ENCODE peak calls at places on chromosomes 16 and 17, in ten cellular contexts. One of them, this sample, is unnamed.

GRCh38 chr17:27455914-27456680 is at the start of gene KSR1:
- DNase-seq in GM23338: peak
- DNase-seq in astrocyte: peak
- DNase-seq in cardiac muscle cell: peak
- DNase-seq in gastrocnemius medialis: peak
- DNase-seq in endodermal cell: peak
- DNase-seq in cardiac fibroblast: peak
- DNase-seq in CD8-positive, alpha-beta T cell: peak
- DNase-seq in BJ: no peak
- DNase-seq in neural progenitor cell: peak
- DNase-seq in this sample: peak

GRCh38 chr17:42179911-42180410 is 981 bp downstream of the KCNH4 start:
- DNase-seq in GM23338: peak
- DNase-seq in astrocyte: no peak
- DNase-seq in cardiac muscle cell: peak
- DNase-seq in gastrocnemius medialis: no peak
- DNase-seq in endodermal cell: peak
- DNase-seq in cardiac fibroblast: peak
- DNase-seq in CD8-positive, alpha-beta T cell: peak
- DNase-seq in BJ: no peak
- DNase-seq in neural progenitor cell: peak
- DNase-seq in this sample: no peak

GRCh38 chr16:30715777-30716445 is 16.9 kb downstream of the SRCAP start:
- DNase-seq in GM23338: no peak
- DNase-seq in astrocyte: peak
- DNase-seq in cardiac muscle cell: peak
- DNase-seq in gastrocnemius medialis: no peak
- DNase-seq in endodermal cell: no peak
- DNase-seq in cardiac fibroblast: peak
- DNase-seq in CD8-positive, alpha-beta T cell: peak
- DNase-seq in BJ: no peak
- DNase-seq in neural progenitor cell: no peak
- DNase-seq in this sample: no peak

GRCh38 chr17:15659663-15660062 is 24.4 kb downstream of the TRIM16 start:
- DNase-seq in GM23338: peak
- DNase-seq in astrocyte: peak
- DNase-seq in cardiac muscle cell: peak
- DNase-seq in gastrocnemius medialis: no peak
- DNase-seq in endodermal cell: peak
- DNase-seq in cardiac fibroblast: peak
- DNase-seq in CD8-positive, alpha-beta T cell: no peak
- DNase-seq in BJ: no peak
- DNase-seq in neural progenitor cell: no peak
- DNase-seq in this sample: no peak

GRCh38 chr17:64992325-64992802 is 64.2 kb downstream of the GNA13 start:
- DNase-seq in GM23338: no peak
- DNase-seq in astrocyte: peak
- DNase-seq in cardiac muscle cell: no peak
- DNase-seq in gastrocnemius medialis: no peak
- DNase-seq in endodermal cell: no peak
- DNase-seq in cardiac fibroblast: no peak
- DNase-seq in CD8-positive, alpha-beta T cell: no peak
- DNase-seq in BJ: no peak
- DNase-seq in neural progenitor cell: no peak
- DNase-seq in this sample: no peak

GRCh38 chr17:56786989-56787482 is 46.7 kb downstream of the C17orf67 start:
- DNase-seq in GM23338: no peak
- DNase-seq in astrocyte: peak
- DNase-seq in cardiac muscle cell: peak
- DNase-seq in gastrocnemius medialis: peak
- DNase-seq in endodermal cell: peak
- DNase-seq in cardiac fibroblast: peak
- DNase-seq in CD8-positive, alpha-beta T cell: peak
- DNase-seq in BJ: peak
- DNase-seq in neural progenitor cell: no peak
- DNase-seq in this sample: peak

GRCh38 chr17:48456584-48456983 is 26.6 kb upstream of the SKAP1 start:
- DNase-seq in GM23338: peak
- DNase-seq in astrocyte: no peak
- DNase-seq in cardiac muscle cell: no peak
- DNase-seq in gastrocnemius medialis: no peak
- DNase-seq in endodermal cell: peak
- DNase-seq in cardiac fibroblast: no peak
- DNase-seq in CD8-positive, alpha-beta T cell: peak
- DNase-seq in BJ: no peak
- DNase-seq in neural progenitor cell: peak
- DNase-seq in this sample: no peak

GRCh38 chr17:20302191-20302917 is 165.0 kb downstream of the LGALS9B start:
- DNase-seq in GM23338: no peak
- DNase-seq in astrocyte: no peak
- DNase-seq in cardiac muscle cell: peak
- DNase-seq in gastrocnemius medialis: no peak
- DNase-seq in endodermal cell: peak
- DNase-seq in cardiac fibroblast: no peak
- DNase-seq in CD8-positive, alpha-beta T cell: no peak
- DNase-seq in BJ: no peak
- DNase-seq in neural progenitor cell: no peak
- DNase-seq in this sample: no peak

GRCh38 chr16:51408357-51408756 is 257.3 kb upstream of the SALL1 start:
- DNase-seq in GM23338: no peak
- DNase-seq in astrocyte: peak
- DNase-seq in cardiac muscle cell: no peak
- DNase-seq in gastrocnemius medialis: no peak
- DNase-seq in endodermal cell: no peak
- DNase-seq in cardiac fibroblast: no peak
- DNase-seq in CD8-positive, alpha-beta T cell: no peak
- DNase-seq in BJ: no peak
- DNase-seq in neural progenitor cell: no peak
- DNase-seq in this sample: no peak

GRCh38 chr17:64706224-64707076 is 44.3 kb upstream of the SMURF2 start:
- DNase-seq in GM23338: no peak
- DNase-seq in astrocyte: peak
- DNase-seq in cardiac muscle cell: no peak
- DNase-seq in gastrocnemius medialis: no peak
- DNase-seq in endodermal cell: no peak
- DNase-seq in cardiac fibroblast: no peak
- DNase-seq in CD8-positive, alpha-beta T cell: no peak
- DNase-seq in BJ: no peak
- DNase-seq in neural progenitor cell: no peak
- DNase-seq in this sample: no peak

GRCh38 chr17:21686165-21687015 is 5.9 kb upstream of the KCNJ18 start:
- DNase-seq in GM23338: no peak
- DNase-seq in astrocyte: no peak
- DNase-seq in cardiac muscle cell: no peak
- DNase-seq in gastrocnemius medialis: no peak
- DNase-seq in endodermal cell: no peak
- DNase-seq in cardiac fibroblast: no peak
- DNase-seq in CD8-positive, alpha-beta T cell: no peak
- DNase-seq in BJ: no peak
- DNase-seq in neural progenitor cell: no peak
- DNase-seq in this sample: no peak

DNA sequence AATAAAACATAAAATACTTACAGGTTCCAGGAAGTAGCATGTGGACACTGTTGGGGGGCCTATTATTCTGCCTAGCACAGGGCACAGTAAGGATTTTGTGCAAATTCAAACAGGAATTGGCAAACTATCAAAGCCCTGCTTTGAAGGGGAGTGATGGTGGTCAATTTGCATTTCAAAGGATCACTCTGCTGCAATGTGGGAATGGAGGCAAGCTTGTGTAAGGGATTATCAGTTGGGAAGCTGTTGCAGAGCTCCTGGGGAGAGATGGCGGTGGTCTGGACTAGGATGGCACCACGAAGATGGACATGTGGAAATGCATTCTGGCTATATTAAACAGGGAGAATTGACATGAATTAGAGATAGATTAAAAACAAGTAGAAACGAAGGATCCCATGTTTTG is 990.7 kb upstream of the RBFOX1 start:
- DNase-seq in GM23338: peak
- DNase-seq in astrocyte: no peak
- DNase-seq in cardiac muscle cell: no peak
- DNase-seq in gastrocnemius medialis: no peak
- DNase-seq in endodermal cell: peak
- DNase-seq in cardiac fibroblast: no peak
- DNase-seq in CD8-positive, alpha-beta T cell: no peak
- DNase-seq in BJ: no peak
- DNase-seq in neural progenitor cell: peak
- DNase-seq in this sample: no peak
- H3K4me3 ChIP-seq in GM23338: no peak
- H3K4me3 ChIP-seq in astrocyte: no peak
- H3K4me3 ChIP-seq in cardiac muscle cell: no peak
- H3K4me3 ChIP-seq in gastrocnemius medialis: no peak
- H3K4me3 ChIP-seq in endodermal cell: no peak
- H3K4me3 ChIP-seq in cardiac fibroblast: no peak
- H3K4me3 ChIP-seq in CD8-positive, alpha-beta T cell: no peak
- H3K4me3 ChIP-seq in BJ: no peak
- H3K4me3 ChIP-seq in neural progenitor cell: no peak
- H3K4me3 ChIP-seq in this sample: no peak

DNA sequence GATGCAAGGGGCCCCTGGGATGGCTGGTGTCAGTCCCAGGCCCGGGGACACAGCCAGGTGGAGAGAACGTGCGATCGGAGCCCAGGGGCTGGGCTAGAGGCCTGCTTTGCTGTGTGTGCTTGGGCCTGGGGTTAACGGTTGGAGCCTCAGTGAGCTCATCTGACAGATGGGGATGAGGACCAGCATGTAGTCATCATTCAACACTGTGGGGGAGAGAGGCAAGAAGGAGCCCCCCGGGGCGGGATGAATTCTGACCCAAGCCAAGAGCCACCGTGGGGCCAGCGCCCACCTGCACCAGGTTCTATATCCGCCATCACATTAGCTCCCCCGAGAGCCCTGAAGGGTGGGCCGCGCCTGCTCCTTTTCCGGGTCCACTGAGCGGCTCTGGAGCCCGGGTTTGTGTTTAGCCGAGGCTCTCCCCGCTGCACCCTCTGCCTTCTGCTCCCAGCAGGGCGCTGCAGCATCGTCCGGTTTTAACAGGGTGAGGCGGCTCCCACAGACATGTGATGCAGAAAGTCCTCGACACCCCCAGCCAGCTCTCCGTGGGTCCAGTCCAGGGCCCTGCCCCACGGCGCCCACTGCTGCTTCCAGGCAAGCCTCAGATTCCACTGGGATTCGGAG is 365.7 kb downstream of the SEC14L1 start:
- DNase-seq in GM23338: no peak
- DNase-seq in astrocyte: no peak
- DNase-seq in cardiac muscle cell: no peak
- DNase-seq in gastrocnemius medialis: no peak
- DNase-seq in endodermal cell: peak
- DNase-seq in cardiac fibroblast: no peak
- DNase-seq in CD8-positive, alpha-beta T cell: no peak
- DNase-seq in BJ: no peak
- DNase-seq in neural progenitor cell: no peak
- DNase-seq in this sample: no peak
- TF ChIP-seq CTCF in GM23338: no peak
- TF ChIP-seq CTCF in astrocyte: no peak
- TF ChIP-seq CTCF in cardiac muscle cell: no peak
- TF ChIP-seq CTCF in gastrocnemius medialis: no peak
- TF ChIP-seq CTCF in endodermal cell: no peak
- TF ChIP-seq CTCF in cardiac fibroblast: no peak
- TF ChIP-seq CTCF in CD8-positive, alpha-beta T cell: no peak
- TF ChIP-seq CTCF in BJ: no peak
- TF ChIP-seq CTCF in neural progenitor cell: no peak
- TF ChIP-seq CTCF in this sample: no peak

GRCh38 chr16:67148656-67149275 is 2.0 kb downstream of the B3GNT9 start:
- DNase-seq in GM23338: no peak
- DNase-seq in astrocyte: no peak
- DNase-seq in cardiac muscle cell: no peak
- DNase-seq in gastrocnemius medialis: no peak
- DNase-seq in endodermal cell: no peak
- DNase-seq in cardiac fibroblast: no peak
- DNase-seq in CD8-positive, alpha-beta T cell: no peak
- DNase-seq in BJ: no peak
- DNase-seq in neural progenitor cell: no peak
- DNase-seq in this sample: no peak

GRCh38 chr16:67150058-67150832 is 553 bp downstream of the B3GNT9 start:
- DNase-seq in GM23338: peak
- DNase-seq in astrocyte: peak
- DNase-seq in cardiac muscle cell: peak
- DNase-seq in gastrocnemius medialis: no peak
- DNase-seq in endodermal cell: peak
- DNase-seq in cardiac fibroblast: peak
- DNase-seq in CD8-positive, alpha-beta T cell: no peak
- DNase-seq in BJ: no peak
- DNase-seq in neural progenitor cell: peak
- DNase-seq in this sample: no peak

GRCh38 chr16:67150833-67151396 is at the start of gene B3GNT9:
- DNase-seq in GM23338: peak
- DNase-seq in astrocyte: peak
- DNase-seq in cardiac muscle cell: peak
- DNase-seq in gastrocnemius medialis: no peak
- DNase-seq in endodermal cell: peak
- DNase-seq in cardiac fibroblast: peak
- DNase-seq in CD8-positive, alpha-beta T cell: no peak
- DNase-seq in BJ: no peak
- DNase-seq in neural progenitor cell: peak
- DNase-seq in this sample: no peak

GRCh38 chr16:67149276-67150057 is 1.3 kb downstream of the B3GNT9 start:
- DNase-seq in GM23338: peak
- DNase-seq in astrocyte: no peak
- DNase-seq in cardiac muscle cell: no peak
- DNase-seq in gastrocnemius medialis: no peak
- DNase-seq in endodermal cell: no peak
- DNase-seq in cardiac fibroblast: no peak
- DNase-seq in CD8-positive, alpha-beta T cell: no peak
- DNase-seq in BJ: no peak
- DNase-seq in neural progenitor cell: no peak
- DNase-seq in this sample: no peak

DNA sequence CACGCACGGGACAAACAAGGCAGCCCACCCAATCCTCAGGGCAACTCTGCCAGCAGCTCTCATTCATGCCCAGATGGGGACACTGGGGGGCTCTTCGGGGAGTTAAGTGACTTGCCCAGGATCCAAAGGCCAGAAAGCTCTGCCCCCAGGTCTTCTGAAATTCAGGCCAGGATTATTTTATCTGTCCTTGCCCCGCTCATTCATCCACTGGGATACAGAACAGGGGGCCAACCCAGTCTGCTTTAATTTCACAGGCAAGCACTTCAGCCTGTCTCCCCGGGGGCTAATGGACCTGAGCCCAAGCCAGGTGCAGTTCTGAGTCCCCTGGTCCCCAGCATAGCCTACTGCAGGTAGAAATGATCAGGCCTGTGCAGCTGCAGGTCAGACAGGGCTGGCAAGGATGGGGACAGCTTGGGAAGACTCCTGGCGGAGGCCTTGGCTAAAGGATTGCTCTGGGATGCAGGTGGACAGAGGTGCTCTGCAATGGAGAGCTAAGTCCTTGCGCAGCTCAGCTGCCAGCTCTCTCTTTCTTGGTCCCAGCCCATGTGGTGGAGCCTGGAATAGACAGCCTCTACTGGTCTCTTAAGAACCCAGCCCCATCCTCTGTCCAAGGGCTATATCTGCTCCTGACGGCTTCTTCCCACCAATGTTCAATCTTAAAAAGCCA is 766 bp upstream of the B3GNT9 start:
- DNase-seq in GM23338: peak
- DNase-seq in astrocyte: no peak
- DNase-seq in cardiac muscle cell: no peak
- DNase-seq in gastrocnemius medialis: no peak
- DNase-seq in endodermal cell: no peak
- DNase-seq in cardiac fibroblast: no peak
- DNase-seq in CD8-positive, alpha-beta T cell: no peak
- DNase-seq in BJ: no peak
- DNase-seq in neural progenitor cell: peak
- DNase-seq in this sample: no peak
- H3K4me3 ChIP-seq in GM23338: peak
- H3K4me3 ChIP-seq in astrocyte: no peak
- H3K4me3 ChIP-seq in cardiac muscle cell: no peak
- H3K4me3 ChIP-seq in gastrocnemius medialis: no peak
- H3K4me3 ChIP-seq in endodermal cell: no peak
- H3K4me3 ChIP-seq in cardiac fibroblast: peak
- H3K4me3 ChIP-seq in CD8-positive, alpha-beta T cell: no peak
- H3K4me3 ChIP-seq in BJ: peak
- H3K4me3 ChIP-seq in neural progenitor cell: no peak
- H3K4me3 ChIP-seq in this sample: no peak

GRCh38 chr17:77501101-77501566 is 360.4 kb downstream of the SEC14L1 start:
- DNase-seq in GM23338: peak
- DNase-seq in astrocyte: no peak
- DNase-seq in cardiac muscle cell: peak
- DNase-seq in gastrocnemius medialis: peak
- DNase-seq in endodermal cell: peak
- DNase-seq in cardiac fibroblast: no peak
- DNase-seq in CD8-positive, alpha-beta T cell: peak
- DNase-seq in BJ: no peak
- DNase-seq in neural progenitor cell: peak
- DNase-seq in this sample: no peak
- TF ChIP-seq CTCF in GM23338: peak
- TF ChIP-seq CTCF in astrocyte: peak
- TF ChIP-seq CTCF in cardiac muscle cell: peak
- TF ChIP-seq CTCF in gastrocnemius medialis: no peak
- TF ChIP-seq CTCF in endodermal cell: peak
- TF ChIP-seq CTCF in cardiac fibroblast: peak
- TF ChIP-seq CTCF in CD8-positive, alpha-beta T cell: peak
- TF ChIP-seq CTCF in BJ: peak
- TF ChIP-seq CTCF in neural progenitor cell: peak
- TF ChIP-seq CTCF in this sample: peak

This sample was measured in retinal pigment epithelial cell.